ENCODE peak calls at places on chromosome 5, in five cellular contexts. One of them, this sample, is unnamed.

GRCh38 chr5:123881791-123882244 is 369.8 kb downstream of the CSNK1G3 start:
- DNase-seq in A549: no peak
- DNase-seq in esophagus muscularis mucosa: no peak
- DNase-seq in H1: no peak
- DNase-seq in tibial nerve: no peak
- DNase-seq in this sample: no peak

GRCh38 chr5:77630246-77631165 is 8.0 kb downstream of the OTP start:
- DNase-seq in H1: no peak
- DNase-seq in A549: peak
- DNase-seq in tibial nerve: no peak
- DNase-seq in esophagus muscularis mucosa: peak
- DNase-seq in this sample: no peak

GRCh38 chr5:61969761-61970160 is 336.2 kb upstream of the KIF2A start:
- DNase-seq in esophagus muscularis mucosa: peak
- DNase-seq in tibial nerve: no peak
- DNase-seq in H1: no peak
- DNase-seq in A549: no peak
- DNase-seq in this sample: no peak

GRCh38 chr5:168646335-168646734 is 67.2 kb upstream of the PANK3 start:
- DNase-seq in esophagus muscularis mucosa: no peak
- DNase-seq in H1: no peak
- DNase-seq in tibial nerve: no peak
- DNase-seq in A549: no peak
- DNase-seq in this sample: no peak

GRCh38 chr5:7317751-7318150 is 78.2 kb upstream of the ADCY2 start:
- DNase-seq in esophagus muscularis mucosa: no peak
- DNase-seq in H1: no peak
- DNase-seq in A549: no peak
- DNase-seq in tibial nerve: no peak
- DNase-seq in this sample: no peak

GRCh38 chr5:41335596-41335995 is 122.3 kb upstream of the C6 start:
- DNase-seq in tibial nerve: no peak
- DNase-seq in esophagus muscularis mucosa: no peak
- DNase-seq in H1: no peak
- DNase-seq in A549: no peak
- DNase-seq in this sample: no peak

GRCh38 chr5:149749481-149750365 is 19.6 kb downstream of the PPARGC1B start:
- DNase-seq in H1: no peak
- DNase-seq in tibial nerve: no peak
- DNase-seq in A549: no peak
- DNase-seq in esophagus muscularis mucosa: no peak
- DNase-seq in this sample: no peak

GRCh38 chr5:172793577-172794488 is 22.8 kb upstream of the DUSP1 start:
- DNase-seq in tibial nerve: no peak
- DNase-seq in H1: no peak
- DNase-seq in esophagus muscularis mucosa: no peak
- DNase-seq in A549: no peak
- DNase-seq in this sample: no peak

GRCh38 chr5:10903786-10904560 is 142.9 kb upstream of the DAP start:
- DNase-seq in esophagus muscularis mucosa: peak
- DNase-seq in H1: no peak
- DNase-seq in tibial nerve: no peak
- DNase-seq in A549: no peak
- DNase-seq in this sample: no peak

GRCh38 chr5:78903936-78904335 is 81.2 kb downstream of the ARSB start:
- DNase-seq in esophagus muscularis mucosa: no peak
- DNase-seq in tibial nerve: no peak
- DNase-seq in A549: no peak
- DNase-seq in H1: no peak
- DNase-seq in this sample: no peak

GRCh38 chr5:127353761-127354160 is 63.2 kb downstream of the MEGF10 start:
- DNase-seq in A549: no peak
- DNase-seq in esophagus muscularis mucosa: no peak
- DNase-seq in H1: no peak
- DNase-seq in tibial nerve: no peak
- DNase-seq in this sample: no peak

GRCh38 chr5:65809817-65810531 is 88.0 kb downstream of the NLN start:
- DNase-seq in esophagus muscularis mucosa: no peak
- DNase-seq in H1: no peak
- DNase-seq in tibial nerve: peak
- DNase-seq in A549: no peak
- DNase-seq in this sample: peak

GRCh38 chr5:93192107-93192506 is 388.9 kb downstream of the NR2F1-AS1 start:
- DNase-seq in A549: peak
- DNase-seq in esophagus muscularis mucosa: no peak
- DNase-seq in H1: no peak
- DNase-seq in tibial nerve: no peak
- DNase-seq in this sample: no peak

GRCh38 chr5:141121563-141121962 is at the start of gene PCDHB4:
- DNase-seq in A549: no peak
- DNase-seq in H1: no peak
- DNase-seq in tibial nerve: no peak
- DNase-seq in esophagus muscularis mucosa: no peak
- DNase-seq in this sample: peak

GRCh38 chr5:171863928-171864327 is 78.3 kb downstream of the SMIM23 start:
- DNase-seq in tibial nerve: no peak
- DNase-seq in H1: no peak
- DNase-seq in A549: no peak
- DNase-seq in esophagus muscularis mucosa: no peak
- DNase-seq in this sample: no peak

GRCh38 chr5:59158165-59158564 is 575.3 kb downstream of the RAB3C start:
- DNase-seq in H1: no peak
- DNase-seq in tibial nerve: no peak
- DNase-seq in esophagus muscularis mucosa: no peak
- DNase-seq in A549: peak
- DNase-seq in this sample: no peak

GRCh38 chr5:171907731-171908343 is 98.6 kb downstream of the FBXW11 start:
- DNase-seq in esophagus muscularis mucosa: no peak
- DNase-seq in H1: no peak
- DNase-seq in tibial nerve: no peak
- DNase-seq in A549: peak
- DNase-seq in this sample: no peak

GRCh38 chr5:9058666-9059065 is 487.2 kb downstream of the SEMA5A start:
- DNase-seq in esophagus muscularis mucosa: peak
- DNase-seq in H1: no peak
- DNase-seq in tibial nerve: no peak
- DNase-seq in A549: no peak
- DNase-seq in this sample: no peak

GRCh38 chr5:131259326-131259725 is 4.5 kb upstream of the CDC42SE2 start:
- DNase-seq in A549: no peak
- DNase-seq in esophagus muscularis mucosa: no peak
- DNase-seq in tibial nerve: no peak
- DNase-seq in H1: no peak
- DNase-seq in this sample: no peak

GRCh38 chr5:61308699-61309098 is 23.4 kb upstream of the ZSWIM6 start:
- DNase-seq in H1: no peak
- DNase-seq in tibial nerve: no peak
- DNase-seq in A549: no peak
- DNase-seq in esophagus muscularis mucosa: no peak
- DNase-seq in this sample: no peak

GRCh38 chr5:17898766-17899165 is 264.5 kb downstream of the TAF11L14 start:
- DNase-seq in H1: no peak
- DNase-seq in tibial nerve: no peak
- DNase-seq in esophagus muscularis mucosa: no peak
- DNase-seq in A549: no peak
- DNase-seq in this sample: no peak

GRCh38 chr5:141945511-141946024 is 12.4 kb downstream of the PCDH12 start:
- DNase-seq in esophagus muscularis mucosa: no peak
- DNase-seq in tibial nerve: no peak
- DNase-seq in H1: no peak
- DNase-seq in A549: no peak
- DNase-seq in this sample: no peak

GRCh38 chr5:69129413-69129812 is 35.6 kb downstream of the SLC30A5 start:
- DNase-seq in tibial nerve: no peak
- DNase-seq in esophagus muscularis mucosa: no peak
- DNase-seq in A549: peak
- DNase-seq in H1: no peak
- DNase-seq in this sample: no peak

GRCh38 chr5:59656351-59657254 is 236.9 kb downstream of the PDE4D start:
- DNase-seq in A549: no peak
- DNase-seq in tibial nerve: no peak
- DNase-seq in H1: no peak
- DNase-seq in esophagus muscularis mucosa: no peak
- DNase-seq in this sample: no peak

GRCh38 chr5:16931334-16932110 is 4.6 kb downstream of the MYO10 start:
- DNase-seq in A549: no peak
- DNase-seq in tibial nerve: no peak
- DNase-seq in esophagus muscularis mucosa: no peak
- DNase-seq in H1: no peak
- DNase-seq in this sample: no peak

GRCh38 chr5:171855798-171856772 is 70.5 kb downstream of the SMIM23 start:
- DNase-seq in esophagus muscularis mucosa: no peak
- DNase-seq in tibial nerve: no peak
- DNase-seq in A549: no peak
- DNase-seq in H1: no peak
- DNase-seq in this sample: no peak

GRCh38 chr5:56839062-56839461 is 23.7 kb downstream of the MAP3K1 start:
- DNase-seq in A549: no peak
- DNase-seq in H1: no peak
- DNase-seq in tibial nerve: no peak
- DNase-seq in esophagus muscularis mucosa: no peak
- DNase-seq in this sample: no peak

GRCh38 chr5:178077751-178078150 is 35.6 kb upstream of the N4BP3 start:
- DNase-seq in A549: no peak
- DNase-seq in esophagus muscularis mucosa: no peak
- DNase-seq in tibial nerve: no peak
- DNase-seq in H1: no peak
- DNase-seq in this sample: no peak

GRCh38 chr5:154519375-154519774 is 41.3 kb upstream of the HAND1 start:
- DNase-seq in esophagus muscularis mucosa: no peak
- DNase-seq in tibial nerve: no peak
- DNase-seq in H1: no peak
- DNase-seq in A549: peak
- DNase-seq in this sample: no peak

GRCh38 chr5:4907636-4908035 is 232.5 kb upstream of the ADAMTS16 start:
- DNase-seq in esophagus muscularis mucosa: no peak
- DNase-seq in H1: no peak
- DNase-seq in A549: no peak
- DNase-seq in tibial nerve: no peak
- DNase-seq in this sample: no peak

GRCh38 chr5:122846051-122846567 is 696 bp downstream of the SNX24 start:
- DNase-seq in tibial nerve: no peak
- DNase-seq in H1: no peak
- DNase-seq in A549: peak
- DNase-seq in esophagus muscularis mucosa: no peak
- DNase-seq in this sample: no peak

GRCh38 chr5:80591352-80591751 is 21.3 kb upstream of the ANKRD34B start:
- DNase-seq in tibial nerve: no peak
- DNase-seq in H1: no peak
- DNase-seq in esophagus muscularis mucosa: no peak
- DNase-seq in A549: no peak
- DNase-seq in this sample: no peak

GRCh38 chr5:112551437-112552018 is 132.5 kb upstream of the EPB41L4A start:
- DNase-seq in H1: no peak
- DNase-seq in tibial nerve: no peak
- DNase-seq in A549: peak
- DNase-seq in esophagus muscularis mucosa: no peak
- DNase-seq in this sample: no peak

GRCh38 chr5:125210241-125210947 is 464.0 kb upstream of the ZNF608 start:
- DNase-seq in tibial nerve: no peak
- DNase-seq in A549: no peak
- DNase-seq in H1: no peak
- DNase-seq in esophagus muscularis mucosa: no peak
- DNase-seq in this sample: no peak

GRCh38 chr5:127934791-127935256 is 148.7 kb upstream of the SLC12A2 start:
- DNase-seq in H1: peak
- DNase-seq in tibial nerve: no peak
- DNase-seq in esophagus muscularis mucosa: peak
- DNase-seq in A549: peak
- DNase-seq in this sample: no peak

GRCh38 chr5:170571331-170571731 is 67.5 kb downstream of the KCNIP1 start:
- DNase-seq in A549: peak
- DNase-seq in esophagus muscularis mucosa: no peak
- DNase-seq in tibial nerve: no peak
- DNase-seq in H1: no peak
- DNase-seq in this sample: no peak

GRCh38 chr5:83866191-83866590 is 145.5 kb upstream of the HAPLN1 start:
- DNase-seq in esophagus muscularis mucosa: no peak
- DNase-seq in H1: no peak
- DNase-seq in A549: no peak
- DNase-seq in tibial nerve: no peak
- DNase-seq in this sample: no peak

GRCh38 chr5:113215401-113216060 is 219.3 kb downstream of the TSSK1B start:
- DNase-seq in H1: no peak
- DNase-seq in tibial nerve: no peak
- DNase-seq in A549: no peak
- DNase-seq in esophagus muscularis mucosa: peak
- DNase-seq in this sample: no peak

GRCh38 chr5:132427285-132428146 is 58.0 kb downstream of the SLC22A5 start:
- DNase-seq in A549: no peak
- DNase-seq in tibial nerve: no peak
- DNase-seq in esophagus muscularis mucosa: no peak
- DNase-seq in H1: no peak
- DNase-seq in this sample: no peak
- H3K4me3 ChIP-seq in A549: no peak
- H3K4me3 ChIP-seq in tibial nerve: no peak
- H3K4me3 ChIP-seq in esophagus muscularis mucosa: no peak
- H3K4me3 ChIP-seq in H1: no peak
- H3K4me3 ChIP-seq in this sample: no peak

GRCh38 chr5:143008809-143009521 is 238.8 kb downstream of the ARHGAP26 start:
- DNase-seq in H1: no peak
- DNase-seq in esophagus muscularis mucosa: no peak
- DNase-seq in tibial nerve: no peak
- DNase-seq in A549: no peak
- DNase-seq in this sample: no peak
- TF ChIP-seq EP300 in H1: no peak
- TF ChIP-seq EP300 in esophagus muscularis mucosa: no peak
- TF ChIP-seq EP300 in tibial nerve: no peak
- TF ChIP-seq EP300 in A549: no peak
- TF ChIP-seq EP300 in this sample: no peak

GRCh38 chr5:96931605-96932004 is 4.3 kb upstream of the LNPEP start:
- DNase-seq in A549: no peak
- DNase-seq in H1: no peak
- DNase-seq in esophagus muscularis mucosa: no peak
- DNase-seq in tibial nerve: no peak
- DNase-seq in this sample: no peak
- H3K4me3 ChIP-seq in A549: no peak
- H3K4me3 ChIP-seq in H1: no peak
- H3K4me3 ChIP-seq in esophagus muscularis mucosa: no peak
- H3K4me3 ChIP-seq in tibial nerve: no peak
- H3K4me3 ChIP-seq in this sample: no peak

GRCh38 chr5:71586941-71587708 is at the start of gene MCCC2:
- DNase-seq in tibial nerve: peak
- DNase-seq in A549: peak
- DNase-seq in esophagus muscularis mucosa: peak
- DNase-seq in H1: peak
- DNase-seq in this sample: peak
- TF ChIP-seq EP300 in tibial nerve: peak
- TF ChIP-seq EP300 in A549: no peak
- TF ChIP-seq EP300 in esophagus muscularis mucosa: no peak
- TF ChIP-seq EP300 in H1: no peak
- TF ChIP-seq EP300 in this sample: no peak

GRCh38 chr5:82360043-82360442 is 81.9 kb upstream of the RPS23 start:
- DNase-seq in A549: no peak
- DNase-seq in esophagus muscularis mucosa: no peak
- DNase-seq in tibial nerve: no peak
- DNase-seq in H1: no peak
- DNase-seq in this sample: no peak
- H3K4me3 ChIP-seq in A549: no peak
- H3K4me3 ChIP-seq in esophagus muscularis mucosa: no peak
- H3K4me3 ChIP-seq in tibial nerve: no peak
- H3K4me3 ChIP-seq in H1: no peak
- H3K4me3 ChIP-seq in this sample: no peak